ENCODE peak calls at places on chromosome 16, in eight cellular contexts. T is CD4-positive, CD25-positive, alpha-beta regulatory T cell; M is mesenchymal stem cell; K is stomach; P is uterus; D is BE2C; J is A549; V is iPS DF 6.9. Q is an unnamed sample.
A peak's percentile ranks its signal among the peaks of the same experiment; 100 is the strongest.

GRCh38 chr16:88773812-88774291 is 11.2 kb downstream of the PIEZO1 start:
- DNase-seq in T (no peak), M (peak; percentile 92), K (peak; percentile 46), P (no peak), D (peak; percentile 52), J (no peak), V (no peak), Q (no peak)

GRCh38 chr16:30032083-30032819 is 1.2 kb upstream of the TLCD3B start:
- DNase-seq in T (peak; percentile 77), M (peak; percentile 66), K (peak; percentile 48), P (no peak), D (peak; percentile 81), J (peak; percentile 79), V (no peak), Q (peak; percentile 38)

GRCh38 chr16:15641753-15642556 is 999 bp downstream of the MARF1 start:
- DNase-seq in T (no peak), M (peak; percentile 13), K (no peak), P (no peak), D (no peak), J (no peak), V (no peak), Q (no peak)

GRCh38 chr16:76959166-76959565 is 231.8 kb upstream of the MON1B start:
- DNase-seq in T (no peak), M (no peak), K (no peak), P (no peak), D (peak; percentile 46), J (no peak), V (no peak), Q (no peak)

GRCh38 chr16:8763899-8764298 is 33.5 kb downstream of the TMEM186 start:
- DNase-seq in T (no peak), M (no peak), K (no peak), P (no peak), D (no peak), J (no peak), V (no peak), Q (no peak)

GRCh38 chr16:27892879-27893278 is 170.6 kb downstream of the GSG1L start:
- DNase-seq in T (no peak), M (no peak), K (no peak), P (no peak), D (no peak), J (peak; percentile 11), V (peak; percentile 45), Q (no peak)

GRCh38 chr16:70706948-70707465 is 21.2 kb upstream of the MTSS2 start:
- DNase-seq in T (no peak), M (peak; percentile 84), K (no peak), P (peak; percentile 95), D (no peak), J (peak; percentile 81), V (no peak), Q (no peak)

GRCh38 chr16:67454852-67455251 is 23.9 kb downstream of the HSD11B2 start:
- DNase-seq in T (no peak), M (no peak), K (no peak), P (no peak), D (no peak), J (no peak), V (no peak), Q (no peak)

GRCh38 chr16:87241135-87241771 is 75.9 kb downstream of the C16orf95 start:
- DNase-seq in T (no peak), M (no peak), K (no peak), P (no peak), D (no peak), J (no peak), V (no peak), Q (no peak)

GRCh38 chr16:8915722-8916321 is 33.7 kb downstream of the LITAFD start:
- DNase-seq in T (no peak), M (no peak), K (no peak), P (no peak), D (no peak), J (no peak), V (no peak), Q (no peak)

GRCh38 chr16:22962905-22963304 is 148.9 kb downstream of the HS3ST2 start:
- DNase-seq in T (no peak), M (no peak), K (no peak), P (no peak), D (no peak), J (no peak), V (no peak), Q (no peak)

GRCh38 chr16:58306327-58306726 is 11.5 kb upstream of the PRSS54 start:
- DNase-seq in T (peak; percentile 67), M (peak; percentile 38), K (peak; percentile 56), P (no peak), D (peak; percentile 53), J (peak; percentile 44), V (peak; percentile 25), Q (no peak)

GRCh38 chr16:80932725-80933124 is 74.0 kb downstream of the CMC2 start:
- DNase-seq in T (no peak), M (peak; percentile 24), K (peak; percentile 28), P (peak; percentile 58), D (no peak), J (peak; percentile 37), V (no peak), Q (no peak)

GRCh38 chr16:86761117-86761971 is 183.0 kb downstream of the FOXL1 start:
- DNase-seq in T (peak; percentile 37), M (peak; percentile 66), K (peak; percentile 36), P (no peak), D (peak; percentile 59), J (peak; percentile 69), V (peak; percentile 58), Q (peak; percentile 36)

GRCh38 chr16:8716592-8716991 is 42.2 kb downstream of the ABAT start:
- DNase-seq in T (no peak), M (no peak), K (no peak), P (no peak), D (no peak), J (no peak), V (no peak), Q (no peak)

GRCh38 chr16:88691924-88692560 is 5.7 kb upstream of the SNAI3 start:
- DNase-seq in T (peak; percentile 89), M (no peak), K (no peak), P (no peak), D (no peak), J (no peak), V (no peak), Q (no peak)

GRCh38 chr16:15879255-15879804 is 9.1 kb downstream of the CEP20 start:
- DNase-seq in T (no peak), M (peak; percentile 73), K (no peak), P (no peak), D (no peak), J (peak; percentile 91), V (no peak), Q (no peak)

GRCh38 chr16:90078594-90078895 is 1.4 kb upstream of the PRDM7 start:
- DNase-seq in T (no peak), M (no peak), K (no peak), P (no peak), D (no peak), J (no peak), V (no peak), Q (no peak)

DNA sequence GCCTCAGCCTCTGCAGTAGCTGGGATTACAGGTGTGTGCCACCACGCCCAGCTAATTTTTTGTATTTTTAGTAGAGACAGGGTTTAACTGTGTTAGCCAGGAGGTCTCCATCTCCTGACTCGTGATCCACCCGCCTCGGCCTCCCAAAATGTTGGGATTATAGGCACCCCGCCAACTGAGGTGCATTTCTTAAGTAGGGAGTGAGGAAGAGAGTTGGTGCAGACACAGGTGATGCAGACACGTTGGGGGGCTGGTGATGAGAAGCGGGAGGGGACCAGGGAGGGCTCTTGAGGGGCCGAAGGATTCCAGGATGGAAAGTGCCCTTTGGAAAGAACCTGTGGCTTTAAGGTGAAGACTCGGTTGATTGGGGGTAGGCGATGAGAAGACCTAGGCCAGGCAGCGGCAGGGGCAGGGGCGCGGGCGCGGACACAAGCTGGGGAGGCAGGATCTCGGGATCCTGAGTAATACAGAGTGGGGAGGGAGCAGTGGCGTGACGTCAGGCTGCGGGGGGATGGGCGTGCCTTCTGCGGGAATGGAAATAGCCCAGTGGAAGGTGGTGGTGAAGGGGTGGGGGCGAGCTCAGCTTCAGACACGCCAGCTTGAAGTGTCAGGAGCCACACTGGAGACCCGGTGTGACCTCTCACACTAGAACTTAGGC is 2.5 kb upstream of the ATP6V0C start:
- DNase-seq in T (no peak), M (peak; percentile 78), K (peak; percentile 58), P (peak; percentile 92), D (no peak), J (no peak), V (no peak), Q (no peak)
- H3K4me3 ChIP-seq in T (no peak overlapping the region), M (peak overlapping the region; percentile 61), K (no peak overlapping the region), P (peak overlapping the region; percentile 15), D (no peak overlapping the region), J (no peak overlapping the region), V (no peak overlapping the region), Q (no peak overlapping the region)

GRCh38 chr16:4390266-4391260 is 18.9 kb downstream of the VASN start:
- DNase-seq in T (no peak), M (no peak), K (no peak), P (no peak), D (peak; percentile 12), J (no peak), V (no peak), Q (no peak)

GRCh38 chr16:4395055-4395726 is 21.2 kb downstream of the CORO7 start:
- DNase-seq in T (no peak), M (no peak), K (no peak), P (no peak), D (peak; percentile 12), J (no peak), V (no peak), Q (no peak)

GRCh38 chr16:4391635-4392381 is 20.2 kb downstream of the VASN start:
- DNase-seq in T (peak; percentile 26), M (no peak), K (no peak), P (no peak), D (peak; percentile 57), J (no peak), V (no peak), Q (no peak)

GRCh38 chr16:4393243-4393606 is 21.6 kb downstream of the VASN start:
- DNase-seq in T (no peak), M (no peak), K (peak; percentile 69), P (no peak), D (no peak), J (no peak), V (no peak), Q (no peak)

GRCh38 chr16:4392382-4393242 is 21.0 kb downstream of the VASN start:
- DNase-seq in T (no peak), M (no peak), K (peak; percentile 54), P (peak; percentile 84), D (peak; percentile 94), J (no peak), V (no peak), Q (no peak)
- H3K4me1 ChIP-seq in T (peaks cover 5% of the 10 kb centered on the region), M (peaks cover 45% of the 10 kb centered on the region), K (peaks cover 21% of the 10 kb centered on the region), P (peaks cover 6% of the 10 kb centered on the region), D (peaks cover 37% of the 10 kb centered on the region), J (peaks cover 16% of the 10 kb centered on the region), V (peaks cover 30% of the 10 kb centered on the region), Q (peaks cover 4% of the 10 kb centered on the region)

GRCh38 chr16:4015275-4015990 is 100.8 kb downstream of the ADCY9 start:
- DNase-seq in T (no peak), M (peak; percentile 46), K (peak; percentile 47), P (no peak), D (no peak), J (peak; percentile 76), V (no peak), Q (no peak)
- H3K4me3 ChIP-seq in T (no peak overlapping the region), M (no peak overlapping the region), K (no peak overlapping the region), P (no peak overlapping the region), D (no peak overlapping the region), J (peak overlapping the region; percentile 34), V (no peak overlapping the region), Q (no peak overlapping the region)

DNA sequence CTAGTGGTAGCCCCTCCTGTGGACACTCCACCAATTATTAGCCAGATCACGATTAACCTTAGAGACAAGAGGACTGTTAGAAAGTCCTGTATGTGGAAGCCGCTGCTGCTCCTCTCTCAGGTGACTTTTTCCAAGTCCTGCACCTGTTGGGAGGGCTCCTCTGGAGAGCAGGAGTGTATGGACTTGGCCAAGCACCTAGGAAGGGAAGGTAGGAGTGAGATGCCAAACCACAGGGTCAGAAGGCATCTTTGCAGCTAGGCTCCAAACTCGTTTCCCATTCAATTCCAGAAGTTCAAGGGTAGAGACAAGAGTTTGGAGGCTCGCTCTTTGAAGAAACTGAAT is 50.8 kb downstream of the LDHD start:
- DNase-seq in T (no peak), M (no peak), K (peak; percentile 56), P (no peak), D (no peak), J (no peak), V (no peak), Q (no peak)
- H3K4me1 ChIP-seq in T (no peaks in the 10 kb centered on the region), M (peaks cover 10% of the 10 kb centered on the region), K (peaks cover 91% of the 10 kb centered on the region), P (no peaks in the 10 kb centered on the region), D (no peaks in the 10 kb centered on the region), J (peaks cover 35% of the 10 kb centered on the region), V (no peaks in the 10 kb centered on the region), Q (peaks cover 26% of the 10 kb centered on the region)